ENCODE peak calls at places on chromosomes 13 and 19, in ten cellular contexts. Z is aorta; Y is GM23248; O is heart left ventricle; X is adipocyte; B is cardiac fibroblast; I is RWPE2; T is activated naive CD4-positive, alpha-beta T cell treated with anti-CD3 and anti-CD28 coated beads for 36 hours; W is activated CD4-positive, CD25-positive, alpha-beta regulatory T cell; D is nephron progenitor cell. U is an unnamed sample.

GRCh38 chr19:28377077-28377476 is 835.9 kb downstream of the UQCRFS1 start:
- DNase-seq in O (no peak), D (peak; percentile 51), I (no peak), X (peak; percentile 46), T (no peak), W (no peak), Z (no peak), Y (peak; percentile 49), B (no peak), U (no peak)

GRCh38 chr13:32408296-32408998 is 19.5 kb downstream of the N4BP2L1 start:
- DNase-seq in X (no peak), O (no peak), Z (no peak), T (no peak), I (no peak), D (no peak), W (no peak), B (no peak), Y (no peak), U (no peak)

GRCh38 chr13:58598241-58598640 is 966.7 kb downstream of the PCDH17 start:
- DNase-seq in Y (no peak), D (no peak), T (no peak), W (no peak), Z (no peak), X (no peak), O (no peak), I (no peak), B (no peak), U (no peak)

GRCh38 chr19:49564616-49565045 is 15.7 kb downstream of the NOSIP start:
- DNase-seq in W (no peak), O (no peak), D (no peak), X (no peak), B (no peak), T (peak; percentile 80), Z (no peak), I (no peak), Y (no peak), U (peak; percentile 54)

GRCh38 chr19:38693380-38694223 is 46.2 kb downstream of the ACTN4 start:
- DNase-seq in I (peak; percentile 88), T (no peak), W (no peak), Y (peak; percentile 79), D (peak; percentile 55), O (peak; percentile 61), Z (no peak), X (peak; percentile 65), B (peak; percentile 71), U (peak; percentile 51)

GRCh38 chr19:6822311-6822670 is 49.8 kb downstream of the VAV1 start:
- DNase-seq in W (no peak), O (no peak), B (no peak), D (no peak), Y (no peak), T (no peak), I (no peak), X (no peak), Z (peak; percentile 57), U (no peak)

GRCh38 chr13:99062593-99062992 is 84.7 kb upstream of the DOCK9 start:
- DNase-seq in W (no peak), O (peak; percentile 71), X (peak; percentile 34), I (no peak), Y (peak; percentile 54), Z (peak; percentile 80), T (no peak), D (no peak), B (peak; percentile 72), U (no peak)

GRCh38 chr19:13022111-13022858 is 27.0 kb downstream of the NFIX start:
- DNase-seq in Y (peak; percentile 84), T (peak; percentile 28), W (no peak), X (peak; percentile 33), D (no peak), Z (no peak), I (no peak), B (peak; percentile 48), O (no peak), U (no peak)

GRCh38 chr19:48806518-48806817 is 4.4 kb downstream of the BCAT2 start:
- DNase-seq in B (no peak), D (peak; percentile 66), W (no peak), Y (no peak), O (peak; percentile 46), Z (no peak), I (no peak), T (peak; percentile 63), X (peak; percentile 69), U (no peak)